ENCODE peak calls at places on chromosomes 3 and 15, in five cellular contexts. K, E, R, I and Q are unnamed samples.
A peak's percentile ranks its signal among the peaks of the same experiment; 100 is the strongest.

GRCh38 chr15:73075151-73075859 is 23.0 kb downstream of the NEO1 start:
- DNase-seq in K (no peak), E (no peak), R (no peak), I (no peak), Q (no peak)

GRCh38 chr3:54986294-54986693 is 58.4 kb upstream of the LRTM1 start:
- DNase-seq in K (no peak), E (no peak), R (no peak), I (no peak), Q (no peak)

GRCh38 chr3:168604767-168605166 is 509.0 kb upstream of the GOLIM4 start:
- DNase-seq in K (no peak), E (no peak), R (no peak), I (no peak), Q (no peak)

GRCh38 chr15:63372018-63372705 is 9.5 kb downstream of the CA12 start:
- DNase-seq in K (no peak), E (peak; percentile 90), R (peak; percentile 16), I (no peak), Q (no peak)

GRCh38 chr3:150897592-150897991 is 7.6 kb downstream of the MINDY4B start:
- DNase-seq in K (no peak), E (no peak), R (no peak), I (no peak), Q (no peak)

GRCh38 chr3:167657684-167658225 is 4.0 kb upstream of the WDR49 start:
- DNase-seq in K (no peak), E (no peak), R (no peak), I (no peak), Q (peak; percentile 27)

GRCh38 chr15:100330629-100331215 is 11.1 kb downstream of the ADAMTS17 start:
- DNase-seq in K (peak; percentile 15), E (no peak), R (no peak), I (no peak), Q (no peak)

GRCh38 chr15:56019060-56019793 is 25.8 kb upstream of the NEDD4 start:
- DNase-seq in K (no peak), E (no peak), R (no peak), I (no peak), Q (no peak)

GRCh38 chr15:65368300-65368617 is 9.5 kb downstream of the IGDCC3 start:
- DNase-seq in K (peak; percentile 77), E (no peak), R (no peak), I (peak; percentile 60), Q (peak; percentile 83)

GRCh38 chr3:155744091-155744625 is 713 bp downstream of the PLCH1 start:
- DNase-seq in K (peak; percentile 79), E (peak; percentile 46), R (peak; percentile 6), I (no peak), Q (peak; percentile 84)

GRCh38 chr15:31598620-31599019 is 272.0 kb downstream of the KLF13 start:
- DNase-seq in K (peak; percentile 91), E (no peak), R (no peak), I (peak; percentile 50), Q (no peak)

GRCh38 chr3:57194641-57195040 is 5.1 kb downstream of the HESX1 start:
- DNase-seq in K (no peak), E (no peak), R (no peak), I (no peak), Q (no peak)

GRCh38 chr3:125059488-125060245 is 3.9 kb upstream of the HEG1 start:
- DNase-seq in K (no peak), E (peak; percentile 60), R (no peak), I (no peak), Q (no peak)

GRCh38 chr3:52182203-52182602 is 15.8 kb upstream of the ALAS1 start:
- DNase-seq in K (no peak), E (no peak), R (no peak), I (no peak), Q (no peak)

GRCh38 chr3:177615015-177615414 is 417.7 kb upstream of the TBL1XR1 start:
- DNase-seq in K (no peak), E (peak; percentile 56), R (no peak), I (no peak), Q (no peak)

GRCh38 chr3:132443421-132443820 is 26.1 kb downstream of the DNAJC13 start:
- DNase-seq in K (no peak), E (no peak), R (peak; percentile 37), I (no peak), Q (no peak)

GRCh38 chr3:132445812-132446211 is 28.5 kb downstream of the DNAJC13 start:
- DNase-seq in K (no peak), E (peak; percentile 83), R (peak; percentile 89), I (no peak), Q (no peak)

GRCh38 chr3:132448211-132448961 is 31.1 kb downstream of the DNAJC13 start:
- DNase-seq in K (no peak), E (peak; percentile 46), R (no peak), I (no peak), Q (no peak)

GRCh38 chr3:132444333-132444732 is 27.0 kb downstream of the DNAJC13 start:
- DNase-seq in K (no peak), E (peak; percentile 28), R (no peak), I (no peak), Q (no peak)
- H3K4ac ChIP-seq in K (no peak overlapping the region), E (no peak overlapping the region), R (no peak overlapping the region), I (no peak overlapping the region), Q (no peak overlapping the region)

GRCh38 chr15:78929536-78930264 is 15.1 kb downstream of the CTSH start:
- DNase-seq in K (no peak), E (no peak), R (no peak), I (no peak), Q (no peak)
- H3K9ac ChIP-seq in K (no peak overlapping the region), E (no peak overlapping the region), R (no peak overlapping the region), I (no peak overlapping the region), Q (no peak overlapping the region)

GRCh38 chr3:10823516-10823818 is 7.4 kb downstream of the SLC6A11 start:
- DNase-seq in K (no peak), E (no peak), R (no peak), I (no peak), Q (no peak)
- H2BK12ac ChIP-seq in K (no peak overlapping the region), E (no peak overlapping the region), R (no peak overlapping the region), I (no peak overlapping the region), Q (no peak overlapping the region)

GRCh38 chr3:174891524-174892203 is 32.5 kb downstream of the NAALADL2 start:
- DNase-seq in K (no peak), E (no peak), R (no peak), I (no peak), Q (no peak)
- H3K4ac ChIP-seq in K (no peak overlapping the region), E (no peak overlapping the region), R (no peak overlapping the region), I (no peak overlapping the region), Q (no peak overlapping the region)

DNA sequence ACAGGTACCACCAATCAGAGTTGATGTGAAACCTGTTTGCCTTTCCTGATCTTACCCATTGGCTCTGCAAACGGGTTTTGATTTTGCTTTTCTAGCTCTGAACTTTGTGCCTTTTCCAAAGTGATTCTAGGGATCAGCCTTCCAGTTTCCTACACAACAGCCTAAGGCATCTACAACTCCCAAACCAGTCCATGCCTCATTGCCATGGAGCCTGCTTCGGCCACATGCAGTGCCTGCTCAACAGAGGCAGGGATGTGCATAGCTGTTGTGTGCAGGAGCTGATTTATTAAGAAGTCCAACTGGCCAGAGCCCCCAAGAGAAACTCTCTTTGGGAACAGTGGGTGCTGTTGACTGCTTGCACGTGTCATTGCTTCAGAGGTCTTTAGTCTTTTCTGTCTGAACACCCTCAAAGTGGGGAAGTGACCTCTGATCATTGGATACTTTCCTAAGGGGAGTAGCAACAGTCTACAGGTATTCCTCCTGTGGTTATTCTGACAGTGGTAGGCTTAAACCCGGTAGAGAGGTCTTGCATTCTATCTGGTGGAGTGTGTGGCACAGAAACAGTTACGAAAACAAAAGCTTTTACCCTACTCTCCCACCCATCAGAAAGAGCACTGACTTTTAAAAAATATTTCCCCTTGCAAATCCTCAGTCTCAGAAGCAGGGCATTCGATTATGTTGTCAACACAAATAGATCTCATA is 36.6 kb upstream of the THSD4 start:
- DNase-seq in K (no peak), E (no peak), R (no peak), I (no peak), Q (no peak)
- H3K9ac ChIP-seq in K (no peak overlapping the region), E (peak overlapping the region; percentile 68), R (no peak overlapping the region), I (no peak overlapping the region), Q (no peak overlapping the region)

GRCh38 chr15:35191783-35192182 is 106.7 kb upstream of the NANOGP8 start:
- DNase-seq in K (no peak), E (no peak), R (no peak), I (no peak), Q (no peak)

GRCh38 chr15:35182841-35183479 is 97.9 kb upstream of the NANOGP8 start:
- DNase-seq in K (peak; percentile 71), E (no peak), R (no peak), I (no peak), Q (peak; percentile 42)

GRCh38 chr15:35181538-35181937 is 96.4 kb upstream of the NANOGP8 start:
- DNase-seq in K (no peak), E (peak; percentile 79), R (no peak), I (no peak), Q (no peak)

GRCh38 chr15:35184646-35185045 is 99.6 kb upstream of the NANOGP8 start:
- DNase-seq in K (no peak), E (no peak), R (no peak), I (no peak), Q (no peak)

DNA sequence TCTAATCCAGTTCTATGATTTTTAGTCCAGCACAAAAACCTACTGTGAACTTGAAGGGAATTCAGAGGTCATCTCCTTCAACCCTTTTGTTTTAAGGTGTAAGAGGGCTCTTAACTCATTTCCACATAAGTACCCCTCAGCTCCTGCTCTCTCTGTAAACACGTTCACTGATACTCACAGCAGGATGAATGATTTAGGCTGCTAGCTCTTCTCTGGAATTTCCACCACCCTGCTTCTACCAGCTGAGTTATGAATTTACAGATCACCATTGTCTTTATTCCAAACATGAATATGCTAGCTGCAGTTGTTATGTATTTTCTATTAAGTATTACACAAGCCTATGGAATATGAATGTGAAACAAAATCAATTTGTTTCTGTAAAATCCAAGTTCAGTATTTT is 101.3 kb upstream of the NANOGP8 start:
- DNase-seq in K (no peak), E (no peak), R (no peak), I (no peak), Q (no peak)
- H2BK12ac ChIP-seq in K (no peak overlapping the region), E (no peak overlapping the region), R (no peak overlapping the region), I (no peak overlapping the region), Q (no peak overlapping the region)

DNA sequence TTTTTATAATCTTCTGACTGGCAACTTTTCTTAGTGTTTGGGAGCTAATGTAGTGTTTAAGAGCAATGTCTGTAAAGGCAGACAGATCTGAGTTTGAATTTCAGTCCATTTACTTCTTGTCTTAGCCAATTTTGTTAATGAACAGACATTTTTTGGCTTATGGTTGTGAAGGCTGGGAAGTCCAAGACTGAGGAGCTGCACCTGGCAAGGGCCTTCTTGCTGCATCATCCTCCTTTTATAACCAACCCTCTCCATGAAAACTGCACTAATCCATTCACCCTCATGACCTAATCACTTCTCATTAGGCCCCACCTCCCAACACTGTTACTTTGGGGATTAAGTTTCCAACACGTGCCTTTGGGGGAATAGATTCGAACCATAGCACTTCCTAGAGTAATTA is 164.5 kb downstream of the GAP43 start:
- DNase-seq in K (no peak), E (no peak), R (no peak), I (no peak), Q (no peak)
- H3K4ac ChIP-seq in K (no peak overlapping the region), E (no peak overlapping the region), R (no peak overlapping the region), I (no peak overlapping the region), Q (no peak overlapping the region)

DNA sequence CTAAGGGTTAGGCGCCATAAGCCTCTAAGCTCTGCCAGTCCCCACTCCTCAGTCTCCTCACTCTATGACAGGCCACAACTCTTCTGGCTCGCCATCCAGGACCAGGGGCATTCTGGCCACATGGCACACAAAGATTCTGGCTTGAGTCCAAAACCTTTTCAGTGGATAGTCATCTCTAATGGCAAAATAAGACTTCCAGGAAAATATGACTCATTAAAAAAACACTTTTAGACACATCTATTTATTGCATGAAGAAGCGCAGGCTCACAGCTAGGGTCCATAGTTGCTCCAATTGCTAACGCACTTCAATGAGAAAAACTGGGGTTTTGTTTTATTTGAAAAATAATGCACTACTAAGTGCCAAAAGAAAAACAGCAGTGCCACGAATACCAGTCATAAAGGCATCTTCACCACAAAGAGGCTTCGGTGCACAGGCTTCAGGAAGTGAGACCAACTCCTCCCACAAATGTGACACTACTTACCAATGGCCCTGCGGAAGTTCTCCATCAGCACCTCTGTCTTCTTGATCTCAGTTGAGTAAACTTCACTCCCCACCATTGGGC is 11.1 kb downstream of the RUVBL1 start:
- DNase-seq in K (no peak), E (peak; percentile 89), R (no peak), I (no peak), Q (no peak)
- H3K9ac ChIP-seq in K (no peak overlapping the region), E (peak overlapping the region; percentile 20), R (no peak overlapping the region), I (no peak overlapping the region), Q (no peak overlapping the region)